ENCODE peak calls at places on chromosomes 1 and 21, in seven cellular contexts. P is foreskin fibroblast, W is dorsolateral prefrontal cortex, E is endothelial cell of umbilical vein, B is H1, H is GM12865, C is coronary artery. T is an unnamed sample.

GRCh38 chr1:31705080-31705866 is 1.5 kb upstream of the COL16A1 start:
- DNase-seq in P (peak), W (no peak), E (no peak), B (no peak), H (peak), C (peak), T (peak)

GRCh38 chr1:74937176-74937575 is 197.0 kb upstream of the LHX8 start:
- DNase-seq in P (no peak), W (no peak), E (no peak), B (no peak), H (no peak), C (no peak), T (no peak)

GRCh38 chr1:170927955-170928850 is 7.1 kb upstream of the MROH9 start:
- DNase-seq in P (no peak), W (no peak), E (no peak), B (no peak), H (no peak), C (no peak), T (peak)

GRCh38 chr1:226400519-226401406 is 7.1 kb downstream of the PARP1 start:
- DNase-seq in P (no peak), W (no peak), E (no peak), B (no peak), H (no peak), C (no peak), T (no peak)

GRCh38 chr1:150259758-150260669 is 2.4 kb downstream of the CA14 start:
- DNase-seq in P (no peak), W (no peak), E (peak), B (no peak), H (no peak), C (no peak), T (no peak)

GRCh38 chr1:46983416-46983815 is 40.1 kb upstream of the CYP4X1 start:
- DNase-seq in P (no peak), W (no peak), E (no peak), B (no peak), H (no peak), C (no peak), T (no peak)

GRCh38 chr1:6554907-6555778 is at the start of gene TAS1R1:
- DNase-seq in P (peak), W (peak), E (no peak), B (no peak), H (no peak), C (no peak), T (no peak)

GRCh38 chr1:54768093-54768492 is 3.8 kb upstream of the PARS2 start:
- DNase-seq in P (no peak), W (no peak), E (no peak), B (no peak), H (peak), C (no peak), T (peak)

GRCh38 chr1:30523055-30524020 is 200.0 kb downstream of the MATN1 start:
- DNase-seq in P (peak), W (no peak), E (no peak), B (no peak), H (no peak), C (peak), T (peak)

GRCh38 chr1:240404286-240404685 is 207.7 kb downstream of the GREM2 start:
- DNase-seq in P (no peak), W (no peak), E (no peak), B (no peak), H (no peak), C (no peak), T (no peak)

GRCh38 chr1:144551107-144551542 is 41.6 kb upstream of the PPIAL4F start:
- DNase-seq in P (no peak), W (peak), E (no peak), B (no peak), H (no peak), C (no peak), T (no peak)

GRCh38 chr1:54069792-54070548 is 16.6 kb downstream of the TCEANC2 start:
- DNase-seq in P (peak), W (no peak), E (peak), B (no peak), H (peak), C (no peak), T (peak)

GRCh38 chr1:209652121-209652742 is at the start of gene LAMB3:
- DNase-seq in P (no peak), W (no peak), E (no peak), B (no peak), H (no peak), C (no peak), T (no peak)

GRCh38 chr1:60223370-60223652 is 149.7 kb upstream of the C1orf87 start:
- DNase-seq in P (no peak), W (no peak), E (no peak), B (no peak), H (no peak), C (no peak), T (no peak)

GRCh38 chr21:18517905-18518566 is 114.5 kb upstream of the TMPRSS15 start:
- DNase-seq in P (no peak), W (no peak), E (no peak), B (no peak), H (no peak), C (no peak), T (no peak)

GRCh38 chr1:91683598-91683951 is 182.9 kb downstream of the CDC7 start:
- DNase-seq in P (no peak), W (no peak), E (no peak), B (peak), H (no peak), C (no peak), T (no peak)

GRCh38 chr1:36580524-36580923 is 97.8 kb upstream of the CSF3R start:
- DNase-seq in P (no peak), W (no peak), E (no peak), B (no peak), H (no peak), C (no peak), T (no peak)

GRCh38 chr21:19792004-19792403 is 1206.2 kb upstream of the NCAM2 start:
- DNase-seq in P (no peak), W (no peak), E (no peak), B (no peak), H (no peak), C (no peak), T (no peak)

GRCh38 chr1:168091063-168091462 is 45.7 kb downstream of the GPR161 start:
- DNase-seq in P (no peak), W (no peak), E (no peak), B (no peak), H (no peak), C (no peak), T (no peak)

GRCh38 chr1:18109058-18109755 is 1.6 kb downstream of the IGSF21 start:
- DNase-seq in P (no peak), W (peak), E (no peak), B (no peak), H (no peak), C (no peak), T (no peak)

GRCh38 chr1:226549937-226550670 is 1.5 kb downstream of the STUM start:
- DNase-seq in P (no peak), W (peak), E (peak), B (no peak), H (peak), C (peak), T (peak)

GRCh38 chr21:26138615-26139257 is 31.8 kb downstream of the APP start:
- DNase-seq in P (no peak), W (no peak), E (no peak), B (no peak), H (no peak), C (no peak), T (no peak)

GRCh38 chr1:219412772-219413171 is 200.1 kb downstream of the ZC3H11B start:
- DNase-seq in P (peak), W (no peak), E (no peak), B (no peak), H (no peak), C (no peak), T (peak)

GRCh38 chr1:2474933-2475371 is 1.1 kb upstream of the PLCH2 start:
- DNase-seq in P (no peak), W (no peak), E (no peak), B (no peak), H (no peak), C (no peak), T (no peak)

GRCh38 chr1:106986603-106987002 is 69.9 kb upstream of the PRMT6 start:
- DNase-seq in P (no peak), W (no peak), E (no peak), B (no peak), H (no peak), C (no peak), T (no peak)

GRCh38 chr1:39395357-39395831 is 96.0 kb upstream of the BMP8A start:
- DNase-seq in P (peak), W (no peak), E (peak), B (no peak), H (no peak), C (no peak), T (peak)

GRCh38 chr1:175244206-175244605 is 51.6 kb upstream of the KIAA0040 start:
- DNase-seq in P (no peak), W (no peak), E (no peak), B (no peak), H (no peak), C (no peak), T (no peak)
- H3K4me3 ChIP-seq in P (no peak), W (no peak), E (no peak), B (no peak), H (no peak), C (no peak), T (no peak)

GRCh38 chr1:95984975-95985374 is 736.6 kb upstream of the PTBP2 start:
- DNase-seq in P (no peak), W (no peak), E (no peak), B (no peak), H (no peak), C (no peak), T (no peak)
- TF ChIP-seq CTCF in P (no peak), W (no peak), E (no peak), B (no peak), H (no peak), C (no peak), T (no peak)

GRCh38 chr1:234601217-234602017 is 8.6 kb downstream of the IRF2BP2 start:
- DNase-seq in P (no peak), W (no peak), E (peak), B (no peak), H (no peak), C (no peak), T (peak)

GRCh38 chr1:234599617-234600417 is 10.2 kb downstream of the IRF2BP2 start:
- DNase-seq in P (peak), W (peak), E (peak), B (peak), H (peak), C (peak), T (peak)

GRCh38 chr1:234598974-234599616 is 10.9 kb downstream of the IRF2BP2 start:
- DNase-seq in P (no peak), W (no peak), E (peak), B (no peak), H (no peak), C (peak), T (peak)

GRCh38 chr1:234602334-234603220 is 7.4 kb downstream of the IRF2BP2 start:
- DNase-seq in P (peak), W (no peak), E (peak), B (no peak), H (peak), C (peak), T (peak)

DNA sequence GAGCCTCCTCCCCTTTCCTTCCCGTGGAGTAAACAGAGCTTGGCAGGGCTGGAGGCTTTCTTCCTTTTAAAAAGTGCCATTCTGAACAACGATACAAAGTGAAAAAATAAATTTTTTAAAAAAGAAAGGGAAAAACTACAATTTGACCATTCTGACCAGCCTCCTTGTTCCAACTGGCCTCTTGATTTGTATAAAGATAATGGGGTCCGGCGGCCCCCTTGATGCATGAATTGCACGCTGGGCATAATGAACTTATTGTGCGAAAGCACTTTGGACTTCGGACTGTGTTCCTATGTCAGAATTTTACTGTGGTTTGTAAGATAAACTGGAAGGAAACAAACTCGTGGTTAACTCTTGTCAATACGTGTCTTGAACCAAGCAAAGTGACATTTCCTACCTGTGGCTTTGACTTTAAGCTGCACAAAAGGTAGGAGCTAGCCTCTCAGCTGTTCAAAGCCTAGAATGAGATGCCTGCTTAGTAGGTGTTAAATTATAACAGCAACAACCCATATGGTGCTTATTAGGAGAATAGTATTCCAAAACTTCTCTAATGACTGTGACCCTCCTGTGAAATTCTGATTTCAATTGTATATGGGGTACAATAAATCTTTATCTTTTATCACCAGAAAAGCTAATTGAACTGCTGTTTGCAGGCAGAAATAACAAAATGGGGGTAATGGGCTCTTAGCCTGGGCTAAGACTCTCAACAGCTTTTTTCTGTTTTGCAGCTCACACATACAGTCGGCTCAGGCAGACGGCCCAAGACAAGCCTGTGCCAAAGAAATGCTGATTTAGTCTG is 9.4 kb downstream of the IRF2BP2 start:
- DNase-seq in P (no peak), W (peak), E (peak), B (no peak), H (peak), C (peak), T (peak)
- H3K4me3 ChIP-seq in P (peak), W (peak), E (no peak), B (peak), H (peak), C (peak), T (peak)

GRCh38 chr1:174884001-174884400 is 115.7 kb upstream of the CACYBP start:
- DNase-seq in P (no peak), W (no peak), E (peak), B (no peak), H (no peak), C (no peak), T (no peak)

GRCh38 chr1:174880171-174880570 is 119.6 kb upstream of the CACYBP start:
- DNase-seq in P (no peak), W (no peak), E (no peak), B (no peak), H (no peak), C (no peak), T (no peak)

DNA sequence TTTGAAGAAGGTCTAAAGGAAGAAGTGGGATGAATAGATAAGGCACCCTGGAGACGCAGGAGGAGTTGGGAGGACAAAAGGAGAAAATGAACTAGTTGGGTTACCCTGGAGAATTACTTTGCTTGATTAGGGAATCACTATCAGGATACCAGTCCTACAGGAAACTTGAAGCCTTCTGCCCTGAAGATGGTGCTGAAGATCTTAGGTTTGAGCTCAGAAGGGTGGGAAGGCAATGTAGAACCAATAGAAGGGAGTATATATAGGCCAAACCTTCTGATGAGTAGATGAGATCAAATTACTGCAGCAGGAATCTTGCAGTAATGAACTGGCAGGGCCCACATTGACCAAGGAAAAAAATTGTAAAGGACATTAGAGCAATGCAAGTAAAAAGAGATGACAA is 116.4 kb upstream of the CACYBP start:
- DNase-seq in P (peak), W (no peak), E (peak), B (no peak), H (peak), C (no peak), T (peak)
- TF ChIP-seq CTCF in P (peak), W (peak), E (no peak), B (no peak), H (no peak), C (no peak), T (no peak)

GRCh38 chr1:28519946-28520725 is 14.3 kb downstream of the RCC1 start:
- DNase-seq in P (no peak), W (no peak), E (no peak), B (no peak), H (no peak), C (no peak), T (no peak)
- H3K4me3 ChIP-seq in P (no peak), W (no peak), E (no peak), B (no peak), H (no peak), C (no peak), T (no peak)

DNA sequence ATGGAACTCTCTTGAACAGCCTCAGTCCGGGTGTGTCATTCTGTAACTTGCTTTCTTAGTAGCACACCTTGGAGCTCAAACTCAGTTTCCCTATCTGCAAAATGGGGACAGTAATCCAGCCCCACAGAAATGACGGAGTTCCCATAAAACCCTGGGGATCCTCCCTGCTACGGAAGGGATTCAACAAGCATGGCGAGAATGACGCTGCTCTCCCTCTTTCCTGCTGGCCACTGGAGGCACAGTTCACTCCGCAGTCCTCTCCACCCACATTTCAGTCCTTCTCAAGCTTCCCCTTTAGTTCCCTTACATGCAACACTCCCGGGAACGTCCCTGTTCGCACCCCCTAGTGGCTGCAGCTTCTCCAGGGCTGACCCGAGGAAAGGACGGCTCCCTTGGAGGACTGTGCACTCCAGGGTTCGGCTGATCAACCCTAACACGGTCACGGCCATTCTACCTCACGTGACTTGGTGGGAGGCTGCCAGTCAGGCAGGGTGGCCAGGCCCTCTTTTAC is 20.6 kb downstream of the RUNX3 start:
- DNase-seq in P (peak), W (no peak), E (peak), B (peak), H (no peak), C (no peak), T (peak)
- TF ChIP-seq CTCF in P (peak), W (peak), E (peak), B (peak), H (no peak), C (no peak), T (peak)

DNA sequence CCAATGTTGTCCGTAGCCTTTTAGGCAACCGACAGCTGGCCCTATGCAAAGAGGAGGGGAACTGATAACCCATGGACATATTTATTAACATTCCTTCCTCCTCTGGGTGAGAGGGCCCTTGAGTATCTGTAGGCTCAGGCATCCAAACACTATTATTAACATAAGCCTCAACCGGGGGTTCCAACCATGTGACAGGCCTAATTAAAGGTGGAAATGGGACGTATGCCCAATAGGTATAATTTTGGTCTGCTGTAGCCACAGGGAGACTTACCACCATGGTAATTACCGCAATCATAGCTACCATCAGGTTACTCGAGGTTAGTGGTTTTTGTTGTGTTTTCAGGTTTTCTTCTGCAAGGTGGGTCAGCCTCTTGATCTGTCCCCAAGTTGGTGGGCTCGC is 5.3 kb downstream of the DAP3 start:
- DNase-seq in P (no peak), W (no peak), E (no peak), B (no peak), H (no peak), C (no peak), T (no peak)
- H3K4me3 ChIP-seq in P (no peak), W (no peak), E (no peak), B (no peak), H (no peak), C (no peak), T (no peak)

DNA sequence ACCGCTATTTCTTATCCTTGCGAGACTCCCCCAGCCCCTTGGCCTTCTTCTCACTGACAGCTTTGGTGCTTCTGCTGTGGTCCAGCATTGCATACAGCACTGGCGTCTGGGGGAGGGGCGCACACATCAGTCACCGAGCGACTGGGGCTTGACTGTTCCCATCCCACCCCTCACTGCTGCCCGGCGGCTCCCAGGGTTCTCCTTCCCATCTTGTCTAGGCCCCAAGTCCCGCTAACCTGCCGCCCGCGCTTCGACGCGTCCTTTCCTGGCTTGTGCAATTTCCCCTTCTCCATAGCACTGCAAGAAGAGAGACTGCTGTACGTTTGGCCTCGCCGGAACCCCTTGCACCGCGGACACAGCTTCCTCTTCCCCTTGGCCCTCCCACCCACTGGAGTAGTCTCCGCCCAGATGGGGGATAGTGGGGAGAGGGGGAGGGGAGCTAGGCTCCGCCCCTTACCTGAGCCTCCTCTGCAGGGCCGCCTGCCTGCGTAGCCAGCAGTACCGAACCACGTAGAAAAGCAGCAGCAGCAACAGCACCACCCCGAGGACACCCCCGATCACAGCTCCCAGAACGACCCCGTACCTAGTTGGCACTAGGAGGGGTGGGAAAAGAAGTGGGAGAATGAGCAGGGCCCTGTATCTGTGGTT is 3.8 kb downstream of the MPZ start:
- DNase-seq in P (peak), W (peak), E (peak), B (peak), H (peak), C (peak), T (peak)
- TF ChIP-seq CTCF in P (peak), W (peak), E (no peak), B (peak), H (peak), C (no peak), T (peak)

GRCh38 chr1:157652859-157653493 is 47.6 kb downstream of the FCRL3 start:
- DNase-seq in P (no peak), W (no peak), E (no peak), B (no peak), H (peak), C (no peak), T (no peak)
- H3K4me3 ChIP-seq in P (no peak), W (no peak), E (no peak), B (no peak), H (no peak), C (no peak), T (no peak)

DNA sequence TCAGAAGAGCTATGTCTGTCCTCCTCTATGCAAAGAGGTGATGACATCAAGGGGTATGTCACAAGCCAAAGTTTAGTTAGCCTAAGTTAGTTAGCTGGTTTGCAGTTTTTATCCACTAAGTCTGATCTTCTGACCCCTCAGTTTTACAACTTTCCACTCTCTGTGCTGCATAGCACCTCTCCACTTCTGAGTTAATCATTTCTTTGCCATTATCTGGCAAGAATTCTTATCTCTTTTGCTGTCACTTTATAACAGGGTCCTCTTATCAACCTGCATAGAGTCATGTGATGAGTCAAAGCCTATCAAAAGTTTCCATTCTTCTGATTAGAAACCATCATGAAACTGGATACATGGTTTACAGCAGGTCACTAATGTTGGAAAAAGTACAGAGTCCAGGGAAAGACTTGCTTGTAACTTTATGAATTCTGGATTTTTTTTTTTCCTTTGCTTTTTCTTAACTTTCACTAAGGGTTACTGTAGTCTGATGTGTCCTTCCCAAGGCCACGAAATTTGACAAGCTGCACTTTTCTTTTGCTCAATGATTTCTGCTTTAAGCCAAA is at the start of gene NR5A2:
- DNase-seq in P (no peak), W (no peak), E (no peak), B (no peak), H (no peak), C (no peak), T (no peak)
- TF ChIP-seq CTCF in P (no peak), W (no peak), E (no peak), B (no peak), H (no peak), C (no peak), T (no peak)